ENCODE peak calls at places on chromosomes 2 and 18, in five cellular contexts. One of them, this sample, is unnamed.

GRCh38 chr2:61177727-61178549 is 15.9 kb downstream of the C2orf74 start:
- DNase-seq in choroid plexus epithelial cell: peak; percentile 32
- DNase-seq in right atrium auricular region: no peak
- DNase-seq in heart left ventricle: peak; percentile 48
- DNase-seq in small intestine: peak; percentile 46
- DNase-seq in this sample: no peak

GRCh38 chr2:74690571-74690970 is 36.5 kb downstream of the SEMA4F start:
- DNase-seq in right atrium auricular region: no peak
- DNase-seq in small intestine: peak; percentile 54
- DNase-seq in choroid plexus epithelial cell: peak; percentile 78
- DNase-seq in heart left ventricle: no peak
- DNase-seq in this sample: peak; percentile 74

GRCh38 chr2:142515493-142515892 is 362.0 kb upstream of the KYNU start:
- DNase-seq in heart left ventricle: no peak
- DNase-seq in right atrium auricular region: no peak
- DNase-seq in choroid plexus epithelial cell: no peak
- DNase-seq in small intestine: no peak
- DNase-seq in this sample: peak; percentile 15

GRCh38 chr2:112481528-112482228 is at the start of gene TTL:
- DNase-seq in choroid plexus epithelial cell: peak; percentile 60
- DNase-seq in small intestine: peak; percentile 74
- DNase-seq in heart left ventricle: peak; percentile 78
- DNase-seq in right atrium auricular region: peak; percentile 67
- DNase-seq in this sample: peak; percentile 35

GRCh38 chr2:158953454-158953853 is 15.0 kb upstream of the TANC1 start:
- DNase-seq in right atrium auricular region: no peak
- DNase-seq in choroid plexus epithelial cell: peak; percentile 84
- DNase-seq in heart left ventricle: no peak
- DNase-seq in small intestine: peak; percentile 16
- DNase-seq in this sample: no peak

GRCh38 chr2:42110287-42110973 is 58.7 kb upstream of the EML4 start:
- DNase-seq in choroid plexus epithelial cell: peak; percentile 76
- DNase-seq in right atrium auricular region: no peak
- DNase-seq in heart left ventricle: no peak
- DNase-seq in small intestine: no peak
- DNase-seq in this sample: no peak

GRCh38 chr2:41222593-41222992 is 770.7 kb upstream of the SLC8A1 start:
- DNase-seq in heart left ventricle: no peak
- DNase-seq in small intestine: no peak
- DNase-seq in right atrium auricular region: no peak
- DNase-seq in choroid plexus epithelial cell: no peak
- DNase-seq in this sample: no peak

GRCh38 chr2:105671156-105671555 is 73.6 kb upstream of the NCK2 start:
- DNase-seq in right atrium auricular region: peak; percentile 65
- DNase-seq in small intestine: no peak
- DNase-seq in heart left ventricle: peak; percentile 64
- DNase-seq in choroid plexus epithelial cell: no peak
- DNase-seq in this sample: no peak

GRCh38 chr2:221573430-221574230 is 1.5 kb upstream of the EPHA4 start:
- DNase-seq in small intestine: peak; percentile 70
- DNase-seq in right atrium auricular region: peak; percentile 88
- DNase-seq in choroid plexus epithelial cell: peak; percentile 71
- DNase-seq in heart left ventricle: peak; percentile 81
- DNase-seq in this sample: peak; percentile 35

GRCh38 chr2:174176898-174177297 is 71.4 kb downstream of the OLA1 start:
- DNase-seq in right atrium auricular region: no peak
- DNase-seq in choroid plexus epithelial cell: peak; percentile 21
- DNase-seq in heart left ventricle: no peak
- DNase-seq in small intestine: no peak
- DNase-seq in this sample: peak; percentile 96

GRCh38 chr18:75107196-75107930 is 101.6 kb downstream of the PTGR3 start:
- DNase-seq in right atrium auricular region: peak; percentile 40
- DNase-seq in heart left ventricle: no peak
- DNase-seq in choroid plexus epithelial cell: no peak
- DNase-seq in small intestine: no peak
- DNase-seq in this sample: no peak

GRCh38 chr2:28610583-28611201 is 114.8 kb downstream of the PLB1 start:
- DNase-seq in choroid plexus epithelial cell: peak; percentile 90
- DNase-seq in right atrium auricular region: no peak
- DNase-seq in heart left ventricle: peak; percentile 46
- DNase-seq in small intestine: peak; percentile 33
- DNase-seq in this sample: peak; percentile 99

GRCh38 chr2:29448238-29448637 is 333.0 kb downstream of the CLIP4 start:
- DNase-seq in choroid plexus epithelial cell: no peak
- DNase-seq in small intestine: no peak
- DNase-seq in right atrium auricular region: no peak
- DNase-seq in heart left ventricle: no peak
- DNase-seq in this sample: no peak

DNA sequence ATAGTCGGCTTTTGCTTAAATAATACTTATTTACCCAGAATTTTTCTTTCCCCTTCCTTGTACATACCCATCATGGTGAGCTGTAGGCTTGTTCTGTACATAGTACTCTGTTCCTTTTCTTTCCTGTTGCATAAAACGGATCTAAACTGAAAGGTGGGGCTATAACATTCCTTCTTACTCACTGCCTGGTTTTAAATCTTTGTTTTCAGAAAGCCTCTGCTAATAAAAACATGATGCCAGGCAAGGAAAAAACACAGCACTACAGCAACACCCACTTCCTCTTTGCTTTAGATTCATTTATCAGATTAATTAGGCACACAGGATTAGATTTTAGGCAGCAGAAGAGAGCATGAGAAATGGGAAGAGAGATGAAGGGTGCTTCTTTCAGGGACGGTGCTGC is 19.6 kb upstream of the STON1 start:
- DNase-seq in small intestine: no peak
- DNase-seq in choroid plexus epithelial cell: peak; percentile 65
- DNase-seq in right atrium auricular region: no peak
- DNase-seq in heart left ventricle: no peak
- DNase-seq in this sample: peak; percentile 51
- H3K4me3 ChIP-seq in small intestine: no peak overlapping the region
- H3K4me3 ChIP-seq in choroid plexus epithelial cell: no peak overlapping the region
- H3K4me3 ChIP-seq in right atrium auricular region: no peak overlapping the region
- H3K4me3 ChIP-seq in heart left ventricle: no peak overlapping the region
- H3K4me3 ChIP-seq in this sample: no peak overlapping the region

GRCh38 chr18:58211510-58211909 is 167.5 kb downstream of the NEDD4L start:
- DNase-seq in choroid plexus epithelial cell: no peak
- DNase-seq in right atrium auricular region: no peak
- DNase-seq in heart left ventricle: no peak
- DNase-seq in small intestine: no peak
- DNase-seq in this sample: peak; percentile 30
- H3K4me3 ChIP-seq in choroid plexus epithelial cell: no peak overlapping the region
- H3K4me3 ChIP-seq in right atrium auricular region: no peak overlapping the region
- H3K4me3 ChIP-seq in heart left ventricle: no peak overlapping the region
- H3K4me3 ChIP-seq in small intestine: no peak overlapping the region
- H3K4me3 ChIP-seq in this sample: no peak overlapping the region

DNA sequence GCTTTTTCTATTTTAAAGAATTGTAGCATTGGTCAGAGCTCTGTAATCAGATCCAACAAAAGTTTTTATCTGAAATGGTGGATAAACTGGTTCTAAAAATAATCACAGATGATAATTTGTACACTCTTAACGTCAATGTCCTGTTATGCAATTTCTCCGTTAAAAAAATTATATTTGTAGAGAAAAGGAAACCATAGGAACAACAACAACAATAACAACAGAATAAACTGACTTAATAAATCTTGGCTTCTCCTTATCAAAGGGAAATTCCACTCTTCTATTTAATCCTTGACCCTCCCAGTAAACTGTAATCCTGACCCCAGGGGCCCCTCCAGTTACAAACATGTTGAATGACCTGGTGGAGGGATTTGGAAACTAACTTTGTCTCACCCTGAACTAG is 78.6 kb upstream of the ZFP36L2 start:
- DNase-seq in small intestine: peak; percentile 16
- DNase-seq in right atrium auricular region: peak; percentile 76
- DNase-seq in choroid plexus epithelial cell: peak; percentile 76
- DNase-seq in heart left ventricle: no peak
- DNase-seq in this sample: peak; percentile 56
- H3K4me3 ChIP-seq in small intestine: no peak overlapping the region
- H3K4me3 ChIP-seq in right atrium auricular region: no peak overlapping the region
- H3K4me3 ChIP-seq in choroid plexus epithelial cell: no peak overlapping the region
- H3K4me3 ChIP-seq in heart left ventricle: no peak overlapping the region
- H3K4me3 ChIP-seq in this sample: no peak overlapping the region

GRCh38 chr18:50298443-50299284 is 11.2 kb upstream of the CXXC1 start:
- DNase-seq in choroid plexus epithelial cell: no peak
- DNase-seq in right atrium auricular region: no peak
- DNase-seq in heart left ventricle: no peak
- DNase-seq in small intestine: no peak
- DNase-seq in this sample: no peak
- H3K4me3 ChIP-seq in choroid plexus epithelial cell: peak overlapping the region; percentile 64
- H3K4me3 ChIP-seq in right atrium auricular region: peak overlapping the region; percentile 47
- H3K4me3 ChIP-seq in heart left ventricle: peak overlapping the region; percentile 31
- H3K4me3 ChIP-seq in small intestine: no peak overlapping the region
- H3K4me3 ChIP-seq in this sample: peak overlapping the region; percentile 29

DNA sequence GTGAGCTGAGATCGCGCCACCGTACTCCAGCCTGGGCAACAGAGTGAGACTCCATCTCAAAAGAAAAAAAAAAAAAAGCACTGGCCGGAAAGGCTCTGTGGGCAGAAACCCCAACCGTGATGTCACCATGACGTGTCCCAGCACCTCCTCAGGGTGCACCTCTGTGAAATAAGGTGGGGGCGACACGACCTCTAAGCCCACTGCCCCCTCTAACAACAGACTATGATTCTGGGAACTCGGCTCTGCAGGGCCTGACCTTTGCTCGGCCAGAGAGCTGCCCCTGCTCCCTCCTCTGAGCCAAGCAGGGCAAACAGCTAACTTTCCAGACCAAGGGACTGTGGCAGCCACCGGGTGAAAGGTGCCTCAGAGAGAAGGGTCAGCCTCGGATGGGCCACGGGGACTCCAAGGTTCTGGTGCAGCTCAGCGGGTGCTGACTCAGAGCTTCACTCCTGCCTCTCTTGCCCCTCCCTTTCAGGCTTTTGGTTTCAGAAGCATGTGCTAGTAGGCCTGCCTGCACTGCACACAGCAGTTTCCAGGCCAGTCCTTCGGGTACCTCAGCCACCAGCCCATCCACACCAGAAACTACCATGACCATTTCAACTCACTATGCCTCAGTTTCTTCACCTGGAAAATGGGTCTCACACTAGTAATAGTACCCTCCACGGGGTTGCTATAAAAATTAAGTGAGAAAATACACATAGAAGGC is 8.0 kb downstream of the TMBIM1 start:
- DNase-seq in right atrium auricular region: no peak
- DNase-seq in choroid plexus epithelial cell: peak; percentile 87
- DNase-seq in heart left ventricle: peak; percentile 61
- DNase-seq in small intestine: peak; percentile 82
- DNase-seq in this sample: peak; percentile 84
- H3K4me3 ChIP-seq in right atrium auricular region: no peak overlapping the region
- H3K4me3 ChIP-seq in choroid plexus epithelial cell: no peak overlapping the region
- H3K4me3 ChIP-seq in heart left ventricle: no peak overlapping the region
- H3K4me3 ChIP-seq in small intestine: no peak overlapping the region
- H3K4me3 ChIP-seq in this sample: no peak overlapping the region

GRCh38 chr2:120177973-120178372 is 45.2 kb downstream of the TMEM185B start:
- DNase-seq in small intestine: no peak
- DNase-seq in choroid plexus epithelial cell: no peak
- DNase-seq in heart left ventricle: no peak
- DNase-seq in right atrium auricular region: no peak
- DNase-seq in this sample: peak; percentile 12

GRCh38 chr2:120176526-120176925 is 46.7 kb downstream of the TMEM185B start:
- DNase-seq in right atrium auricular region: no peak
- DNase-seq in choroid plexus epithelial cell: no peak
- DNase-seq in small intestine: no peak
- DNase-seq in heart left ventricle: no peak
- DNase-seq in this sample: no peak

GRCh38 chr2:120180066-120180465 is 43.1 kb downstream of the TMEM185B start:
- DNase-seq in heart left ventricle: no peak
- DNase-seq in right atrium auricular region: no peak
- DNase-seq in choroid plexus epithelial cell: no peak
- DNase-seq in small intestine: no peak
- DNase-seq in this sample: no peak

GRCh38 chr2:120175000-120175581 is 48.1 kb downstream of the TMEM185B start:
- DNase-seq in right atrium auricular region: no peak
- DNase-seq in choroid plexus epithelial cell: peak; percentile 84
- DNase-seq in small intestine: peak; percentile 67
- DNase-seq in heart left ventricle: no peak
- DNase-seq in this sample: peak; percentile 65

GRCh38 chr2:120177011-120177621 is 46.1 kb downstream of the TMEM185B start:
- DNase-seq in right atrium auricular region: no peak
- DNase-seq in heart left ventricle: peak; percentile 34
- DNase-seq in small intestine: peak; percentile 64
- DNase-seq in choroid plexus epithelial cell: no peak
- DNase-seq in this sample: peak; percentile 95
- H3K4me3 ChIP-seq in right atrium auricular region: peak overlapping the region; percentile 5
- H3K4me3 ChIP-seq in heart left ventricle: peak overlapping the region; percentile 11
- H3K4me3 ChIP-seq in small intestine: no peak overlapping the region
- H3K4me3 ChIP-seq in choroid plexus epithelial cell: no peak overlapping the region
- H3K4me3 ChIP-seq in this sample: peak overlapping the region; percentile 51

This sample was measured in bronchial epithelial cell.